ENCODE peak calls at places on chromosomes 4 and X, in four cellular contexts. B is activated gamma-delta T cell treated with Interleukin-2 at 50 U/mL for 16 hours; O is activated T-helper 1 cell treated with anti-CD3 and anti-CD28 coated beads, Interleukin-12 subunit alpha, Interleukin-12 subunit beta, Interleukin-2, Interleukin-4 antibody, amounts not matched to agents 30 ng/mL and 10 ng/mL and 1 ng/mL, durations not matched to agents 14 hours and 24 hours and 36 hours; Z is AG10803. C is an unnamed sample.

GRCh38 chr4:20612313-20612712 is 87.9 kb upstream of the PACRGL start:
- DNase-seq in B (no peak), O (no peak), Z (no peak), C (peak)

GRCh38 chrX:33457102-33457501 is 245.8 kb upstream of the DMD start:
- DNase-seq in O (no peak), Z (no peak), B (no peak), C (no peak)

GRCh38 chrX:136652822-136653723 is 5.1 kb downstream of the CD40LG start:
- DNase-seq in B (no peak), O (no peak), Z (no peak), C (no peak)

GRCh38 chr4:177041356-177041755 is 248.6 kb upstream of the VEGFC start:
- DNase-seq in B (no peak), Z (peak), O (no peak), C (peak)

GRCh38 chrX:97863261-97863660 is 979.6 kb downstream of the RPA4 start:
- DNase-seq in Z (no peak), B (no peak), O (no peak), C (no peak)

GRCh38 chr4:188201851-188202250 is 62.6 kb downstream of the TRIML1 start:
- DNase-seq in B (no peak), Z (no peak), O (no peak), C (peak)

GRCh38 chr4:39228377-39228776 is 46.0 kb downstream of the WDR19 start:
- DNase-seq in B (no peak), Z (no peak), O (no peak), C (no peak)

GRCh38 chr4:140448830-140449229 is 21.4 kb upstream of the CLGN start:
- DNase-seq in B (no peak), O (no peak), Z (no peak), C (peak)

GRCh38 chrX:39736219-39737211 is 361.2 kb downstream of the BCOR start:
- DNase-seq in O (no peak), B (no peak), Z (peak), C (peak)

GRCh38 chr4:19399001-19399400 is 852.7 kb upstream of the SLIT2 start:
- DNase-seq in Z (peak), O (no peak), B (no peak), C (peak)

GRCh38 chr4:11487876-11488545 is 59.3 kb upstream of the HS3ST1 start:
- DNase-seq in Z (no peak), B (no peak), O (no peak), C (no peak)

GRCh38 chr4:76377922-76378321 is 43.0 kb downstream of the CCDC158 start:
- DNase-seq in O (no peak), Z (peak), B (peak), C (peak)